ENCODE peak calls at places on chromosome X, in eight cellular contexts. K, O, G, Q, W, C, T and J are unnamed samples.

GRCh38 chrX:9824554-9824953 is 38.3 kb downstream of the SHROOM2 start:
- DNase-seq in K (no peak), O (no peak), G (no peak), Q (no peak), W (no peak), C (no peak), T (no peak), J (no peak)

GRCh38 chrX:21487832-21488231 is 113.6 kb downstream of the CNKSR2 start:
- DNase-seq in K (no peak), O (peak; percentile 2), G (no peak), Q (no peak), W (peak; percentile 22), C (no peak), T (no peak), J (no peak)

GRCh38 chrX:102975016-102975415 is 37.9 kb downstream of the RAB40AL start:
- DNase-seq in K (no peak), O (peak; percentile 82), G (no peak), Q (peak; percentile 82), W (no peak), C (no peak), T (no peak), J (no peak)

GRCh38 chrX:35292522-35292921 is 349.9 kb downstream of the FAM47B start:
- DNase-seq in K (no peak), O (no peak), G (no peak), Q (no peak), W (no peak), C (no peak), T (no peak), J (no peak)

GRCh38 chrX:1466232-1466661 is 13.5 kb upstream of the ASMTL start:
- DNase-seq in K (peak; percentile 26), O (no peak), G (no peak), Q (no peak), W (no peak), C (peak; percentile 18), T (peak; percentile 15), J (no peak)

GRCh38 chrX:18964880-18965279 is 19.0 kb downstream of the PHKA2 start:
- DNase-seq in K (no peak), O (no peak), G (no peak), Q (no peak), W (no peak), C (no peak), T (no peak), J (no peak)

GRCh38 chrX:151983186-151983585 is 8.7 kb upstream of the GABRE start:
- DNase-seq in K (no peak), O (peak; percentile 72), G (no peak), Q (no peak), W (no peak), C (no peak), T (no peak), J (no peak)

GRCh38 chrX:122907375-122907774 is 276.7 kb upstream of the GRIA3 start:
- DNase-seq in K (no peak), O (no peak), G (no peak), Q (no peak), W (no peak), C (no peak), T (no peak), J (no peak)

GRCh38 chrX:3939967-3940610 is 226.6 kb upstream of the PRKX start:
- DNase-seq in K (no peak), O (peak; percentile 13), G (no peak), Q (peak; percentile 6), W (peak; percentile 11), C (no peak), T (no peak), J (peak; percentile 39)

GRCh38 chrX:116379854-116380253 is 56.6 kb upstream of the SLC6A14 start:
- DNase-seq in K (no peak), O (peak; percentile 47), G (no peak), Q (no peak), W (no peak), C (peak; percentile 34), T (no peak), J (no peak)

GRCh38 chrX:78517124-78517523 is 142.0 kb downstream of the RTL3 start:
- DNase-seq in K (no peak), O (peak; percentile 63), G (peak; percentile 3), Q (no peak), W (no peak), C (no peak), T (peak; percentile 52), J (no peak)

GRCh38 chrX:118971552-118971951 is 2.9 kb upstream of the LONRF3 start:
- DNase-seq in K (no peak), O (no peak), G (no peak), Q (no peak), W (no peak), C (no peak), T (no peak), J (no peak)

GRCh38 chrX:2863646-2864045 is 34.9 kb downstream of the GYG2 start:
- DNase-seq in K (no peak), O (no peak), G (no peak), Q (peak; percentile 72), W (no peak), C (no peak), T (no peak), J (no peak)

GRCh38 chrX:17829526-17829925 is 31.6 kb downstream of the RAI2 start:
- DNase-seq in K (no peak), O (no peak), G (no peak), Q (no peak), W (no peak), C (no peak), T (no peak), J (no peak)

GRCh38 chrX:120419465-120419864 is 49.6 kb downstream of the LAMP2 start:
- DNase-seq in K (no peak), O (no peak), G (peak; percentile 12), Q (no peak), W (no peak), C (no peak), T (no peak), J (no peak)

GRCh38 chrX:77937291-77937690 is 26.8 kb downstream of the ATP7A start:
- DNase-seq in K (no peak), O (peak; percentile 80), G (no peak), Q (peak; percentile 13), W (peak; percentile 68), C (no peak), T (no peak), J (no peak)

GRCh38 chrX:74509989-74510388 is 88.7 kb downstream of the SLC16A2 start:
- DNase-seq in K (no peak), O (no peak), G (no peak), Q (no peak), W (no peak), C (no peak), T (no peak), J (no peak)

GRCh38 chrX:110320588-110320987 is 2.7 kb upstream of the AMMECR1 start:
- DNase-seq in K (no peak), O (no peak), G (no peak), Q (no peak), W (no peak), C (no peak), T (no peak), J (no peak)

GRCh38 chrX:54641530-54641929 is 111.5 kb downstream of the GNL3L start:
- DNase-seq in K (no peak), O (peak; percentile 15), G (no peak), Q (no peak), W (no peak), C (no peak), T (no peak), J (peak; percentile 34)

GRCh38 chrX:49171752-49172279 is at the start of gene PLP2:
- DNase-seq in K (peak; percentile 51), O (peak; percentile 80), G (no peak), Q (peak; percentile 65), W (peak; percentile 66), C (peak; percentile 63), T (peak; percentile 74), J (peak; percentile 93)

GRCh38 chrX:104136241-104137019 is 20.4 kb downstream of the SLC25A53 start:
- DNase-seq in K (peak; percentile 74), O (peak; percentile 87), G (peak; percentile 45), Q (peak; percentile 84), W (peak; percentile 87), C (peak; percentile 37), T (peak; percentile 57), J (peak; percentile 71)

GRCh38 chrX:39613508-39613921 is 484.2 kb downstream of the BCOR start:
- DNase-seq in K (no peak), O (peak; percentile 51), G (no peak), Q (no peak), W (no peak), C (peak; percentile 38), T (no peak), J (no peak)

GRCh38 chrX:31057291-31057690 is 14.6 kb downstream of the FTHL17 start:
- DNase-seq in K (no peak), O (no peak), G (no peak), Q (no peak), W (no peak), C (no peak), T (no peak), J (no peak)

GRCh38 chrX:139201924-139202323 is 328.6 kb upstream of the F9 start:
- DNase-seq in K (no peak), O (peak; percentile 52), G (no peak), Q (no peak), W (no peak), C (no peak), T (no peak), J (no peak)